ENCODE peak calls at places on chromosomes 4 and X, in six cellular contexts. X is IMR-90, J is fibroblast of the aortic adventitia, D is mucosa of descending colon, B is MM.1S, R is progenitor cell of endocrine pancreas. A is an unnamed sample.

GRCh38 chrX:152915541-152916241 is 17.8 kb downstream of the ZNF185 start:
- DNase-seq in J (peak; percentile 41), R (peak; percentile 22), D (no peak), B (peak; percentile 9), X (peak; percentile 79), A (peak; percentile 59)

GRCh38 chr4:68148795-68149685 is 19.4 kb upstream of the TMPRSS11F start:
- DNase-seq in J (no peak), B (no peak), R (no peak), X (no peak), D (no peak), A (no peak)

GRCh38 chr4:87807402-87807801 is 8.0 kb downstream of the IBSP start:
- DNase-seq in D (no peak), B (no peak), R (no peak), J (peak; percentile 11), X (no peak), A (no peak)

GRCh38 chr4:184237612-184238011 is 19.9 kb upstream of the ENPP6 start:
- DNase-seq in D (no peak), R (no peak), B (no peak), X (no peak), J (no peak), A (no peak)

GRCh38 chrX:7132335-7133035 is 15.0 kb upstream of the STS start:
- DNase-seq in B (no peak), X (peak; percentile 73), J (peak; percentile 88), D (peak; percentile 76), R (peak; percentile 17), A (peak; percentile 16)

GRCh38 chrX:148204195-148204594 is 223.1 kb downstream of the FMR1NB start:
- DNase-seq in R (no peak), X (no peak), J (no peak), D (no peak), B (peak; percentile 30), A (no peak)

GRCh38 chr4:144906181-144906895 is 191.7 kb downstream of the ANAPC10 start:
- DNase-seq in X (peak; percentile 29), B (peak; percentile 32), R (no peak), J (peak; percentile 60), D (no peak), A (no peak)

GRCh38 chrX:23782455-23782854 is 518 bp upstream of the SAT1 start:
- DNase-seq in D (no peak), J (no peak), R (no peak), X (no peak), B (no peak), A (no peak)

GRCh38 chrX:87338510-87338909 is 179.1 kb upstream of the KLHL4 start:
- DNase-seq in J (peak; percentile 42), X (peak; percentile 2), R (no peak), B (peak; percentile 57), D (no peak), A (no peak)

GRCh38 chr4:112882286-112882685 is 167.2 kb upstream of the ANK2 start:
- DNase-seq in R (no peak), B (no peak), X (no peak), J (no peak), D (no peak), A (no peak)

GRCh38 chr4:71275570-71275969 is 63.2 kb upstream of the SLC4A4 start:
- DNase-seq in D (no peak), B (no peak), X (no peak), J (no peak), R (no peak), A (no peak)

GRCh38 chr4:150078041-150078995 is at the start of gene DCLK2:
- DNase-seq in X (peak; percentile 87), D (peak; percentile 79), J (peak; percentile 92), B (peak; percentile 47), R (peak; percentile 49), A (peak; percentile 73)

GRCh38 chrX:69307029-69307428 is 141.8 kb upstream of the PJA1 start:
- DNase-seq in J (no peak), R (no peak), X (no peak), B (no peak), D (no peak), A (no peak)

GRCh38 chrX:136856527-136856926 is 24.0 kb downstream of the RBMX start:
- DNase-seq in J (no peak), X (no peak), R (no peak), B (no peak), D (no peak), A (peak; percentile 11)

GRCh38 chrX:130704053-130705038 is 198.7 kb downstream of the ENOX2 start:
- DNase-seq in B (no peak), D (no peak), J (peak; percentile 68), X (peak; percentile 69), R (no peak), A (no peak)

GRCh38 chrX:23513121-23513520 is 154.2 kb upstream of the PRDX4 start:
- DNase-seq in B (no peak), D (no peak), J (no peak), R (no peak), X (no peak), A (no peak)

GRCh38 chrX:64204701-64205440 is 637 bp downstream of the AMER1 start:
- DNase-seq in R (peak; percentile 30), D (peak; percentile 59), J (peak; percentile 24), B (peak; percentile 10), X (peak; percentile 19), A (peak; percentile 55)

GRCh38 chrX:29468911-29469494 is 746.4 kb upstream of the MAGEB2 start:
- DNase-seq in R (no peak), D (no peak), J (no peak), B (no peak), X (no peak), A (no peak)

GRCh38 chrX:31545726-31546125 is 473.9 kb upstream of the FTHL17 start:
- DNase-seq in R (no peak), D (no peak), J (no peak), B (no peak), X (no peak), A (no peak)

GRCh38 chrX:11770320-11770719 is 12.3 kb downstream of the MSL3 start:
- DNase-seq in J (peak; percentile 70), D (no peak), B (peak; percentile 63), R (no peak), X (peak; percentile 63), A (peak; percentile 41)
- TF ChIP-seq CTCF in J (peak; percentile 83), D (peak; percentile 46), B (peak; percentile 74), R (peak; percentile 74), X (peak; percentile 89), A (peak; percentile 51)

GRCh38 chr4:128358231-128358902 is 70.8 kb upstream of the PGRMC2 start:
- DNase-seq in J (peak; percentile 98), D (no peak), B (no peak), X (peak; percentile 91), R (no peak), A (no peak)
- TF ChIP-seq CTCF in J (no peak), D (no peak), B (no peak), X (no peak), R (no peak), A (no peak)

GRCh38 chrX:39654952-39655351 is 442.8 kb downstream of the BCOR start:
- DNase-seq in B (no peak), R (no peak), D (no peak), X (no peak), J (no peak), A (no peak)

GRCh38 chrX:39650883-39651282 is 446.9 kb downstream of the BCOR start:
- DNase-seq in J (no peak), R (no peak), D (no peak), B (no peak), X (no peak), A (no peak)

GRCh38 chrX:39654183-39654925 is 443.4 kb downstream of the BCOR start:
- DNase-seq in X (no peak), B (no peak), D (no peak), R (no peak), J (no peak), A (no peak)

GRCh38 chrX:39653656-39654055 is 444.1 kb downstream of the BCOR start:
- DNase-seq in B (peak; percentile 8), R (no peak), X (no peak), J (peak; percentile 15), D (no peak), A (no peak)

GRCh38 chrX:39652336-39652735 is 445.4 kb downstream of the BCOR start:
- DNase-seq in X (peak; percentile 14), R (no peak), J (peak; percentile 50), B (peak; percentile 64), D (no peak), A (peak; percentile 22)
- TF ChIP-seq CTCF in X (peak; percentile 39), R (peak; percentile 15), J (peak; percentile 41), B (peak; percentile 56), D (no peak), A (no peak)

GRCh38 chr4:84032372-84032771 is 466.7 kb downstream of the NKX6-1 start:
- DNase-seq in J (no peak), X (no peak), B (peak; percentile 10), D (no peak), R (no peak), A (no peak)

GRCh38 chr4:84031401-84031800 is 467.7 kb downstream of the NKX6-1 start:
- DNase-seq in B (no peak), J (no peak), D (no peak), R (no peak), X (no peak), A (no peak)

GRCh38 chr4:84024405-84024804 is 474.7 kb downstream of the NKX6-1 start:
- DNase-seq in B (no peak), X (no peak), D (no peak), J (no peak), R (no peak), A (no peak)

GRCh38 chr4:84028340-84028739 is 470.8 kb downstream of the NKX6-1 start:
- DNase-seq in J (no peak), R (no peak), B (no peak), X (no peak), D (no peak), A (no peak)
- TF ChIP-seq CTCF in J (no peak), R (no peak), B (no peak), X (no peak), D (no peak), A (no peak)